ENCODE peak calls at places on chromosomes 4 and X, in four cellular contexts. A is transverse colon, E is ovary, Q is upper lobe of left lung. D is an unnamed sample.

GRCh38 chr4:158008551-158009218 is 164.1 kb downstream of the GASK1B start:
- DNase-seq in A (no peak), E (peak), Q (no peak), D (no peak)

GRCh38 chr4:77817304-77818076 is 1.7 kb downstream of the CNOT6L start:
- DNase-seq in A (peak), E (no peak), Q (no peak), D (no peak)

GRCh38 chr4:21013501-21013900 is 313.2 kb downstream of the PACRGL start:
- DNase-seq in A (no peak), E (no peak), Q (no peak), D (no peak)

GRCh38 chrX:103941201-103941975 is 21.0 kb upstream of the TMSB15B start:
- DNase-seq in A (no peak), E (no peak), Q (no peak), D (no peak)

GRCh38 chrX:87900320-87900908 is 382.8 kb downstream of the KLHL4 start:
- DNase-seq in A (no peak), E (no peak), Q (no peak), D (no peak)

GRCh38 chr4:154511990-154512389 is 20.4 kb upstream of the DCHS2 start:
- DNase-seq in A (no peak), E (no peak), Q (no peak), D (no peak)

GRCh38 chr4:168656055-168656660 is 159.3 kb downstream of the PALLD start:
- DNase-seq in A (no peak), E (no peak), Q (no peak), D (no peak)

GRCh38 chr4:174222266-174222872 is 61.1 kb downstream of the FBXO8 start:
- DNase-seq in A (no peak), E (no peak), Q (no peak), D (no peak)

GRCh38 chr4:28225005-28225404 is 1364.4 kb downstream of the STIM2 start:
- DNase-seq in A (no peak), E (no peak), Q (no peak), D (no peak)

GRCh38 chr4:10164877-10165283 is 48.3 kb upstream of the WDR1 start:
- DNase-seq in A (peak), E (no peak), Q (no peak), D (no peak)

GRCh38 chr4:181077416-181077815 is 1165.8 kb upstream of the TENM3 start:
- DNase-seq in A (no peak), E (no peak), Q (no peak), D (no peak)

GRCh38 chrX:143378851-143379250 is 138.4 kb downstream of the SPANXN3 start:
- DNase-seq in A (no peak), E (no peak), Q (no peak), D (no peak)

GRCh38 chr4:6773106-6773505 is 9.4 kb upstream of the KIAA0232 start:
- DNase-seq in A (no peak), E (no peak), Q (no peak), D (no peak)

GRCh38 chr4:109562457-109563237 is 2.6 kb downstream of the MCUB start:
- DNase-seq in A (no peak), E (no peak), Q (no peak), D (no peak)

GRCh38 chr4:157048248-157048647 is 27.7 kb upstream of the GLRB start:
- DNase-seq in A (peak), E (peak), Q (no peak), D (peak)

GRCh38 chr4:75633846-75634245 is 3.5 kb upstream of the CDKL2 start:
- DNase-seq in A (no peak), E (no peak), Q (no peak), D (no peak)

GRCh38 chr4:52889354-52889753 is 27.2 kb downstream of the RASL11B start:
- DNase-seq in A (no peak), E (no peak), Q (no peak), D (no peak)

GRCh38 chr4:630661-631060 is 5.3 kb downstream of the PDE6B start:
- DNase-seq in A (no peak), E (no peak), Q (no peak), D (peak)

GRCh38 chr4:971670-972500 is 1.5 kb downstream of the DGKQ start:
- DNase-seq in A (peak), E (no peak), Q (no peak), D (no peak)

GRCh38 chr4:94304365-94304971 is 38.2 kb downstream of the HPGDS start:
- DNase-seq in A (no peak), E (no peak), Q (no peak), D (no peak)

GRCh38 chr4:189664693-189665250 is 275.9 kb upstream of the FRG1 start:
- DNase-seq in A (no peak), E (no peak), Q (no peak), D (peak)

GRCh38 chr4:78057600-78058560 is 757 bp downstream of the FRAS1 start:
- DNase-seq in A (peak), E (peak), Q (peak), D (peak)

GRCh38 chr4:8291701-8292387 is 22.3 kb downstream of the HTRA3 start:
- DNase-seq in A (no peak), E (peak), Q (no peak), D (peak)

GRCh38 chrX:43870758-43871419 is 11.4 kb downstream of the MAOB start:
- DNase-seq in A (no peak), E (peak), Q (no peak), D (no peak)

GRCh38 chrX:132435222-132435621 is 53.6 kb downstream of the MBNL3 start:
- DNase-seq in A (no peak), E (no peak), Q (no peak), D (no peak)

GRCh38 chrX:129522184-129523059 is 868 bp downstream of the SMARCA1 start:
- DNase-seq in A (peak), E (peak), Q (peak), D (peak)

GRCh38 chr4:100895572-100896197 is 377.9 kb upstream of the EMCN start:
- DNase-seq in A (no peak), E (no peak), Q (no peak), D (no peak)

GRCh38 chr4:154361450-154361849 is 130.1 kb downstream of the DCHS2 start:
- DNase-seq in A (no peak), E (no peak), Q (no peak), D (no peak)

GRCh38 chr4:138510053-138510452 is 267.9 kb upstream of the SLC7A11 start:
- DNase-seq in A (no peak), E (no peak), Q (no peak), D (no peak)

GRCh38 chrX:103520391-103520790 is 1.1 kb upstream of the RAB40A start:
- DNase-seq in A (no peak), E (no peak), Q (no peak), D (no peak)

GRCh38 chr4:153143527-153144348 is 60.5 kb upstream of the TRIM2 start:
- DNase-seq in A (peak), E (no peak), Q (no peak), D (no peak)

GRCh38 chr4:87150498-87151261 is 69.7 kb downstream of the KLHL8 start:
- DNase-seq in A (peak), E (peak), Q (no peak), D (no peak)

GRCh38 chr4:185541251-185541671 is 6.0 kb upstream of the PDLIM3 start:
- DNase-seq in A (peak), E (peak), Q (peak), D (peak)

GRCh38 chrX:108199691-108200090 is 108.1 kb downstream of the ATG4A start:
- DNase-seq in A (no peak), E (peak), Q (peak), D (no peak)

DNA sequence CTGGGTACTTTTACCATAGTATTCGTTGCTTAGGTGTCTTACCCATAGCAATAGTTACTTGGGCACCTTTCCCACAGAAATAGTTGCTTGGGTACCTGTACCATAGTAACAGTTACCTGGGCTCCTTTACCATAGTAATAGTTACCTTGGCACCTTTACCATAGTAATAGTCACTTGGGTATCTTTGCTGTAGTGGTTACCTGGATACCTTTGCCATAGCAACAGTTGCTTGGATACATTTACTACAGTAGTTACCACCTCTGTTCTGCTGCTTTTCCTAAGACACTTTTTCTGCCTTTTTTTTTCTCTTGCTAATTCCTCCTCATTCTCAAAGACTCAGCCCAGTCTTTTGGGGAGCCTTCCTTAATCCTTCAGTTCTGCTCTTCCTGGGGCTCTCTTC is 272.8 kb upstream of the PUDP start:
- DNase-seq in A (no peak), E (no peak), Q (no peak), D (no peak)
- TF ChIP-seq EP300 in A (no peak), E (no peak), Q (no peak), D (no peak)

DNA sequence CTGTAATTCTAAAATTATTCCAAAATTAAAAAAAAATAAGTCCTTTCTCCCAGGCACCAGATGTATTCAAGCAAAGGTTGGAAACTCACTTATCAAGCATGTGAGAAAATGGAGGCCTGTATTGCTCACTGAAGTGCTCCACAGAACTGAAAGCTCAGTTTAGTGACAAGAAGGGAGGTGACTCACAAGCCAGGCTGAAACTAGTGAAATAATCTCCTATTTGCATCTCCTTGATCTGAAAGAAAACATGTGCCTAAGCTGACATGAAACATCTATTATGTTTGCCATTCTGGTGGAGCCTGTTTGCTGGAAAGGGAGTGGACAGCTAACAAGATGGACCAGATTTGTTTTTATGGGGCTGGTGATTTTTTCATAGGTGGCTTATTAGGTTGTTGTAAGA is 54.0 kb upstream of the AMELX start:
- DNase-seq in A (no peak), E (no peak), Q (no peak), D (no peak)
- TF ChIP-seq EP300 in A (no peak), E (no peak), Q (no peak), D (no peak)

GRCh38 chrX:4588056-4588455 is 874.6 kb upstream of the PRKX start:
- DNase-seq in A (no peak), E (no peak), Q (no peak), D (no peak)

GRCh38 chrX:4588893-4589292 is 875.4 kb upstream of the PRKX start:
- DNase-seq in A (no peak), E (no peak), Q (no peak), D (no peak)
- TF ChIP-seq EP300 in A (no peak), E (no peak), Q (no peak), D (no peak)

GRCh38 chrX:109847257-109848187 is 114.5 kb upstream of the ACSL4 start:
- DNase-seq in A (no peak), E (peak), Q (peak), D (no peak)
- TF ChIP-seq EP300 in A (no peak), E (no peak), Q (no peak), D (no peak)

DNA sequence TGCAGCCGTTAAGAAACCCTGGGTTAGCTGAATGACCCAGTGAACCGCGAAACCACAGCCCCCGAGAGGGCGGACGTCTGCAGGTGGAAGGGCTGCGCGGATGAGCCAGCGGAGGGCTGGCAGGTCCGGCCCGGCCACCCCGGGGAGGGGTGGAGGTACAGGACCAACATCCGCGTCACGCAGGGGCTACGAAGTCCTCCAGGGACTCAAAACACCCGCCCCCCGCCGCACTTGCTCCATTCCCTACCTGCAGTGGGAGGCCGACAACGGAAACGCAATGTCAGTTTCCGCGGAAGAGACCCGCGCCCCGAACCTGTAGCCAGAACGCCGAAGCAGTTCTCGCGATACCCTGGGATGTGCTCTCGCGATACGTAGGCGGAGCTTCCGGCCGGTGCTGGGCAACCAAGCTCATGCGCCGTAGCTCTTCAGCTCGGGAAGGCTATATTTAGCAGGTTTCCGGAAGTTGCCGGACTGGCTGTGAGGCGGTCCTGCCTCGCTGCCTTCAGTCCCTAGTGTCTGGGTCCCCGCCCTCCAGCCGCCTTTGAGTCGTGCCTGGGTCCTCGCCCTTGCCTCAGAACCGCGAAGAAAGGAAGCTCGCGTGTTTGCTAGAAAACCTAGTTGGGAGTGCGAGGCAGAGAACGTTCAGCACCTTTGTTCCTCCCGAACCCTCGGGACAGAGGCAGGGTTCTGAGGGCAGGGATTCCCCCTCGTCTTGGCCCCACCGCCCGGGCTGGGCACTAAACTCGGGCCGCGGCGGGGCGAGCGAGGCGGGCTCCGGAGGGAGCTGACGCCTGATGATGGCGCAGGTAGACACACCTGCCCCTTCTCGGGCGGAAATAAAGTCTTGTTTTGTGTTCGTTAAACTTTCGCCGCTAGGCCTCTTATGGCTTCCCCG is at the start of the genes OFD1 and TRAPPC2:
- DNase-seq in A (peak), E (peak), Q (peak), D (peak)
- TF ChIP-seq EP300 in A (no peak), E (no peak), Q (no peak), D (no peak)

GRCh38 chr4:38131371-38132139 is 171.4 kb downstream of the PTTG2 start:
- DNase-seq in A (peak), E (no peak), Q (no peak), D (no peak)
- TF ChIP-seq EP300 in A (no peak), E (no peak), Q (no peak), D (no peak)